ENCODE peak calls at places on chromosomes 4 and X, in eight cellular contexts. One of them, this sample, is unnamed.

GRCh38 chrX:23779025-23779424 is 3.9 kb upstream of the SAT1 start:
- DNase-seq in spleen: no peak
- DNase-seq in neural progenitor cell: no peak
- DNase-seq in body of pancreas: no peak
- DNase-seq in H1: no peak
- DNase-seq in ovary: no peak
- DNase-seq in HCT116: no peak
- DNase-seq in IMR-90: peak
- DNase-seq in this sample: no peak

GRCh38 chr4:7995135-7995534 is 55.5 kb upstream of the AFAP1 start:
- DNase-seq in spleen: no peak
- DNase-seq in neural progenitor cell: no peak
- DNase-seq in body of pancreas: no peak
- DNase-seq in H1: no peak
- DNase-seq in ovary: no peak
- DNase-seq in HCT116: no peak
- DNase-seq in IMR-90: no peak
- DNase-seq in this sample: peak

GRCh38 chr4:185737489-185738037 is 74.4 kb downstream of the SORBS2 start:
- DNase-seq in spleen: no peak
- DNase-seq in neural progenitor cell: no peak
- DNase-seq in body of pancreas: no peak
- DNase-seq in H1: no peak
- DNase-seq in ovary: no peak
- DNase-seq in HCT116: no peak
- DNase-seq in IMR-90: no peak
- DNase-seq in this sample: no peak

GRCh38 chr4:67712000-67712625 is 11.2 kb upstream of the UBA6 start:
- DNase-seq in spleen: no peak
- DNase-seq in neural progenitor cell: no peak
- DNase-seq in body of pancreas: no peak
- DNase-seq in H1: no peak
- DNase-seq in ovary: no peak
- DNase-seq in HCT116: no peak
- DNase-seq in IMR-90: no peak
- DNase-seq in this sample: no peak

GRCh38 chrX:139720136-139720535 is 12.2 kb upstream of the MCF2 start:
- DNase-seq in spleen: no peak
- DNase-seq in neural progenitor cell: peak
- DNase-seq in body of pancreas: no peak
- DNase-seq in H1: peak
- DNase-seq in ovary: no peak
- DNase-seq in HCT116: no peak
- DNase-seq in IMR-90: peak
- DNase-seq in this sample: no peak

GRCh38 chrX:13598877-13599276 is 29.5 kb downstream of the EGFL6 start:
- DNase-seq in spleen: no peak
- DNase-seq in neural progenitor cell: peak
- DNase-seq in body of pancreas: no peak
- DNase-seq in H1: no peak
- DNase-seq in ovary: no peak
- DNase-seq in HCT116: no peak
- DNase-seq in IMR-90: peak
- DNase-seq in this sample: no peak

GRCh38 chrX:23380581-23380980 is 45.9 kb downstream of the PTCHD1 start:
- DNase-seq in spleen: no peak
- DNase-seq in neural progenitor cell: no peak
- DNase-seq in body of pancreas: no peak
- DNase-seq in H1: peak
- DNase-seq in ovary: no peak
- DNase-seq in HCT116: no peak
- DNase-seq in IMR-90: no peak
- DNase-seq in this sample: no peak

GRCh38 chr4:880684-881405 is 51.3 kb downstream of the GAK start:
- DNase-seq in spleen: no peak
- DNase-seq in neural progenitor cell: no peak
- DNase-seq in body of pancreas: no peak
- DNase-seq in H1: no peak
- DNase-seq in ovary: no peak
- DNase-seq in HCT116: no peak
- DNase-seq in IMR-90: no peak
- DNase-seq in this sample: no peak

GRCh38 chrX:47138171-47138570 is 6.3 kb downstream of the NDUFB11 start:
- DNase-seq in spleen: no peak
- DNase-seq in neural progenitor cell: no peak
- DNase-seq in body of pancreas: no peak
- DNase-seq in H1: no peak
- DNase-seq in ovary: no peak
- DNase-seq in HCT116: no peak
- DNase-seq in IMR-90: no peak
- DNase-seq in this sample: no peak

GRCh38 chr4:57370691-57371090 is 260.5 kb upstream of the IGFBP7 start:
- DNase-seq in spleen: no peak
- DNase-seq in neural progenitor cell: no peak
- DNase-seq in body of pancreas: no peak
- DNase-seq in H1: no peak
- DNase-seq in ovary: no peak
- DNase-seq in HCT116: no peak
- DNase-seq in IMR-90: no peak
- DNase-seq in this sample: no peak

GRCh38 chr4:41619161-41619560 is 81.2 kb downstream of the LIMCH1 start:
- DNase-seq in spleen: no peak
- DNase-seq in neural progenitor cell: peak
- DNase-seq in body of pancreas: no peak
- DNase-seq in H1: no peak
- DNase-seq in ovary: no peak
- DNase-seq in HCT116: no peak
- DNase-seq in IMR-90: no peak
- DNase-seq in this sample: no peak

GRCh38 chrX:76064825-76065224 is 108.0 kb upstream of the PBDC1 start:
- DNase-seq in spleen: no peak
- DNase-seq in neural progenitor cell: no peak
- DNase-seq in body of pancreas: no peak
- DNase-seq in H1: no peak
- DNase-seq in ovary: no peak
- DNase-seq in HCT116: no peak
- DNase-seq in IMR-90: no peak
- DNase-seq in this sample: no peak

GRCh38 chr4:156322592-156322991 is 368.9 kb upstream of the CTSO start:
- DNase-seq in spleen: no peak
- DNase-seq in neural progenitor cell: no peak
- DNase-seq in body of pancreas: no peak
- DNase-seq in H1: no peak
- DNase-seq in ovary: no peak
- DNase-seq in HCT116: peak
- DNase-seq in IMR-90: peak
- DNase-seq in this sample: no peak

DNA sequence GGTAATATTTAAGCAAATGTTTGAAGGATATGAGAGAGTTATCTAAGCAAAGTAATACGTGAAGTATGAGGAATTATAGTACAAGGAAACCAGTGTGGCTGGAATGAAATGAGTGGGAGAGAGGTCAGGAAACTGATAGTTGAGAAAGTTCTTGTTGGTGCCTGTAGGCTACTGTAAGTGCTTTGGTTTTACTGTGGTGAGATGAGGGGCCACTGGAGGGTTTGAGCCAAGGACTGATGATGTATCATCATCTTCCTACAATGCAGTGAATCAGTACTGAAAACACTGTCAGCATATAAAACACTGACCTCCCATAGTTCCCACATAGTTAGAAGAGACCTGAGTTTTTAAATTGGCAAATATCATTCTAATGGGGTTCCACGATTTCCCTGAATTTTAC is 367.5 kb upstream of the CTSO start:
- DNase-seq in spleen: no peak
- DNase-seq in neural progenitor cell: no peak
- DNase-seq in body of pancreas: no peak
- DNase-seq in H1: no peak
- DNase-seq in ovary: no peak
- DNase-seq in HCT116: no peak
- DNase-seq in IMR-90: peak
- DNase-seq in this sample: no peak
- H3K27ac ChIP-seq in spleen: no peak
- H3K27ac ChIP-seq in neural progenitor cell: no peak
- H3K27ac ChIP-seq in body of pancreas: no peak
- H3K27ac ChIP-seq in H1: no peak
- H3K27ac ChIP-seq in ovary: no peak
- H3K27ac ChIP-seq in HCT116: no peak
- H3K27ac ChIP-seq in IMR-90: no peak
- H3K27ac ChIP-seq in this sample: no peak

DNA sequence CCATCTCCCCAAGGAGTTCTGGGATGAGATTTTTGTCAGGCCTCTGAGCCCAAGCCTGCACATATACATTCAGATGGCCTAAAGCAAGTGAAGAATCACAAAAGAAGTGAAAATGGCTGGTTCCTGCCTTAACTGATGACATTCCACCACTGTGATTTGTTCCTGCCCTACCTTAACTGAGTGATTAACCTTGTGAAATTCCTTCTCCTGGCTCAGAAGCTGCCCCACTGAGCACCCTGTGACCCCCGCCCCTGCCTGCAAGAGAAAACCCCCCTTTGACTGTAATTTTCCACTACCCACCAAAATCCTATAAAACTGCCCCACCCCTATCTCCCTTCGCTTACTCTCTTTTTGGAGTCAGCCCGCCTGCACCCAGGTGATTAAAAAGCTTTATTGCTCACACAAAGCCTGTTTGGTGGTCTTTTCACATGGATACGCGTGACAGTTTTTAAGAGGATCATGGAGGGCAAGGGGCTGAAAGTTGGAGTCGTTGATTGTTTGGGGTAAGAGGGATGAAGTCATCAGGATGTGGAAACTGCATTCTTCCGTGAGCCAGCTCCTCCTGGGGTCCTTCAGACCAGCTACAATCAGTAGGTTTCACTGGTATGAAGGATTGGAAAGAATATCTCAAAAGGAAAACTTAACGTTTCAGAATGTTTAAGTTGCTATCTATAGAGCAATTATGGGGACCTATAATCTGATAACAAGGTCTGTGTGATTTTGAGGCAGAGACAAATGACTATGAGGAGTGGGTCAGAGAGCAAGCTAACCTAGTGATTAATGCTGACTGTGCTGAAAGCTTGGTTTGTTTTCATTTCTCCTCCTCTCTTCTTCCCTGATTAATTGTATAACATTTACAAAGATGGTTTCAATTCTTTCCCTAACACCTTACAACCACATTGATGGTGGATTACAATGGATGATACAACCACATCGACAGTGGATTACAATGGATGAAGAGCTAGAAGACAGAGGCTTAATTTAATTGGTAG is 28.6 kb upstream of the MAGEA11 start:
- DNase-seq in spleen: no peak
- DNase-seq in neural progenitor cell: peak
- DNase-seq in body of pancreas: no peak
- DNase-seq in H1: no peak
- DNase-seq in ovary: no peak
- DNase-seq in HCT116: no peak
- DNase-seq in IMR-90: no peak
- DNase-seq in this sample: no peak
- H3K4me3 ChIP-seq in spleen: no peak
- H3K4me3 ChIP-seq in neural progenitor cell: no peak
- H3K4me3 ChIP-seq in body of pancreas: no peak
- H3K4me3 ChIP-seq in H1: no peak
- H3K4me3 ChIP-seq in ovary: no peak
- H3K4me3 ChIP-seq in HCT116: no peak
- H3K4me3 ChIP-seq in IMR-90: no peak
- H3K4me3 ChIP-seq in this sample: no peak

DNA sequence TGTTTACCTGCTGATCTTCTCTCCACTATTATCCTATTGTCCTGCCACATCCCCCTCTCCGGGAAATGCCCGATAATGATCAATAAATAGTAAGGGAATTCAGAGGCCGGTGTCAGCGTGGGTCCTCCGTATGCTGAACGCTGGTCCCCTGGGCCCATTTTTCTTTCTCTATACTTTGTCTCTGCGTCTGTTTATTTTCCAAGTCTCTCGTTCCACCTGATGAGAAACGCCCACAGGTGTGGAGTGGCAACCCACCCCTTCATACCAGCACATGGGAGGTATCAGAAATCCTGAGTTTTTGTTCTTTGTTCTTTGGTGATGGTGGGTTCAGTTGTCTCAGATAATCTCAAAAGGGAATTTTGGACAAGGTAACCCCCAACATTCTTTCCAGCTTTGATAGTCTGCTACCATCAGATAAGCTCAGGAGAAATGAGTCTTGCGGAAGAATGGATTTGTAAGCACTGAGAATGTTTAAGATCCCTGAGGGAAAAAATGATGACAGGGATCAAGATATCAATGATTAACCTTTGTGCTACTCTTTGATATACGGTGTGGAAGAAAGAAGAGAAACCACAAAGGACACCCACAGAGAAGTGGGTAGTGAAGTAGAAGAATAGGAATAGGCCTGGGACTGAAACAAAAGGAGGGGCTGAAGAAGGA is 117.9 kb downstream of the CEP44 start:
- DNase-seq in spleen: no peak
- DNase-seq in neural progenitor cell: peak
- DNase-seq in body of pancreas: no peak
- DNase-seq in H1: no peak
- DNase-seq in ovary: no peak
- DNase-seq in HCT116: no peak
- DNase-seq in IMR-90: no peak
- DNase-seq in this sample: no peak
- H3K27ac ChIP-seq in spleen: no peak
- H3K27ac ChIP-seq in neural progenitor cell: no peak
- H3K27ac ChIP-seq in body of pancreas: no peak
- H3K27ac ChIP-seq in H1: no peak
- H3K27ac ChIP-seq in ovary: no peak
- H3K27ac ChIP-seq in HCT116: no peak
- H3K27ac ChIP-seq in IMR-90: no peak
- H3K27ac ChIP-seq in this sample: no peak

DNA sequence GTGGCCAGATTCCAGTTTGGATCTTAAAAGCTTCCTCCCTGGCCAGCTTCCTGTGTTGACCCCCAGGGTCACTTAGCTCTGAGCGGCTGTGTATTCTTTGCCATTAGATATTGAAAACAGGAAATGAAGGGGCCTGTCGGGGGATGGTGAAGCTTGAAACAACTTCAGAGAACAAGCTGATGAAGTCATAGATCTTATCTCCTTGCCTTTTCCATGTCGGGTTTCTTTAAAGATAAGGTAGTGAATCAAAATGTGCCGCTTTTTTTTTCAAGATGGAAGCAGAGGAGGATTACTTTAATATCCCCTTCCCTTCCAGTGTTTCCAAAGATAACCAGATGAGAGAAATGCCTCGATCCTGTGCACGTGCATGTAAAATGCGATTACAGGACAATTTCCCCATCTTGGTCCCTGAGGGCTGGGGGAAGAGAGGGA is 508.5 kb downstream of the MID1IP1 start:
- DNase-seq in spleen: no peak
- DNase-seq in neural progenitor cell: no peak
- DNase-seq in body of pancreas: no peak
- DNase-seq in H1: no peak
- DNase-seq in ovary: peak
- DNase-seq in HCT116: no peak
- DNase-seq in IMR-90: no peak
- DNase-seq in this sample: no peak
- H3K4me3 ChIP-seq in spleen: no peak
- H3K4me3 ChIP-seq in neural progenitor cell: no peak
- H3K4me3 ChIP-seq in body of pancreas: no peak
- H3K4me3 ChIP-seq in H1: no peak
- H3K4me3 ChIP-seq in ovary: no peak
- H3K4me3 ChIP-seq in HCT116: no peak
- H3K4me3 ChIP-seq in IMR-90: no peak
- H3K4me3 ChIP-seq in this sample: no peak